ENCODE peak calls at places on chromosomes 7 and 10, in nine cellular contexts. One of them, this sample, is unnamed. For H3K4me1, the result is how much of the 10 kb centered on the place peaks cover.

GRCh38 chr7:1708640-1709249 is 38.7 kb downstream of the ELFN1 start:
- DNase-seq in heart right ventricle: no peak
- DNase-seq in CD8-positive, alpha-beta T cell: no peak
- DNase-seq in neural progenitor cell: no peak
- DNase-seq in OCI-LY7: no peak
- DNase-seq in psoas muscle: no peak
- DNase-seq in BE2C: peak
- DNase-seq in ovary: peak
- DNase-seq in kidney: peak
- DNase-seq in this sample: no peak

GRCh38 chr10:47381427-47382379 is 2.4 kb downstream of the ZNF488 start:
- DNase-seq in heart right ventricle: no peak
- DNase-seq in CD8-positive, alpha-beta T cell: peak
- DNase-seq in neural progenitor cell: no peak
- DNase-seq in OCI-LY7: no peak
- DNase-seq in psoas muscle: no peak
- DNase-seq in BE2C: no peak
- DNase-seq in ovary: no peak
- DNase-seq in kidney: no peak
- DNase-seq in this sample: no peak

GRCh38 chr10:80252296-80252887 is 37.1 kb downstream of the MAT1A start:
- DNase-seq in heart right ventricle: no peak
- DNase-seq in CD8-positive, alpha-beta T cell: no peak
- DNase-seq in neural progenitor cell: no peak
- DNase-seq in OCI-LY7: no peak
- DNase-seq in psoas muscle: no peak
- DNase-seq in BE2C: no peak
- DNase-seq in ovary: no peak
- DNase-seq in kidney: no peak
- DNase-seq in this sample: no peak

GRCh38 chr7:99380823-99381663 is 6.5 kb downstream of the ARPC1B start:
- DNase-seq in heart right ventricle: no peak
- DNase-seq in CD8-positive, alpha-beta T cell: peak
- DNase-seq in neural progenitor cell: no peak
- DNase-seq in OCI-LY7: peak
- DNase-seq in psoas muscle: no peak
- DNase-seq in BE2C: no peak
- DNase-seq in ovary: no peak
- DNase-seq in kidney: peak
- DNase-seq in this sample: no peak

GRCh38 chr7:25891591-25891990 is 260.4 kb upstream of the NFE2L3 start:
- DNase-seq in heart right ventricle: no peak
- DNase-seq in CD8-positive, alpha-beta T cell: no peak
- DNase-seq in neural progenitor cell: no peak
- DNase-seq in OCI-LY7: no peak
- DNase-seq in psoas muscle: no peak
- DNase-seq in BE2C: no peak
- DNase-seq in ovary: no peak
- DNase-seq in kidney: no peak
- DNase-seq in this sample: no peak

GRCh38 chr10:78299861-78300453 is 266.3 kb downstream of the RPS24 start:
- DNase-seq in heart right ventricle: no peak
- DNase-seq in CD8-positive, alpha-beta T cell: no peak
- DNase-seq in neural progenitor cell: no peak
- DNase-seq in OCI-LY7: peak
- DNase-seq in psoas muscle: peak
- DNase-seq in BE2C: no peak
- DNase-seq in ovary: no peak
- DNase-seq in kidney: no peak
- DNase-seq in this sample: no peak

GRCh38 chr10:72728462-72728861 is 36.5 kb downstream of the MCU start:
- DNase-seq in heart right ventricle: no peak
- DNase-seq in CD8-positive, alpha-beta T cell: no peak
- DNase-seq in neural progenitor cell: no peak
- DNase-seq in OCI-LY7: no peak
- DNase-seq in psoas muscle: no peak
- DNase-seq in BE2C: no peak
- DNase-seq in ovary: no peak
- DNase-seq in kidney: no peak
- DNase-seq in this sample: no peak

GRCh38 chr10:126264089-126265018 is 123.9 kb downstream of the ADAM12 start:
- DNase-seq in heart right ventricle: peak
- DNase-seq in CD8-positive, alpha-beta T cell: no peak
- DNase-seq in neural progenitor cell: no peak
- DNase-seq in OCI-LY7: no peak
- DNase-seq in psoas muscle: no peak
- DNase-seq in BE2C: no peak
- DNase-seq in ovary: no peak
- DNase-seq in kidney: no peak
- DNase-seq in this sample: no peak

GRCh38 chr10:102419561-102420442 is 834 bp upstream of the FBXL15 start:
- DNase-seq in heart right ventricle: peak
- DNase-seq in CD8-positive, alpha-beta T cell: peak
- DNase-seq in neural progenitor cell: peak
- DNase-seq in OCI-LY7: peak
- DNase-seq in psoas muscle: peak
- DNase-seq in BE2C: peak
- DNase-seq in ovary: peak
- DNase-seq in kidney: no peak
- DNase-seq in this sample: peak

GRCh38 chr10:46293832-46294640 is 7.2 kb downstream of the ANTXRL start:
- DNase-seq in heart right ventricle: no peak
- DNase-seq in CD8-positive, alpha-beta T cell: no peak
- DNase-seq in neural progenitor cell: no peak
- DNase-seq in OCI-LY7: peak
- DNase-seq in psoas muscle: no peak
- DNase-seq in BE2C: no peak
- DNase-seq in ovary: no peak
- DNase-seq in kidney: no peak
- DNase-seq in this sample: no peak

GRCh38 chr10:104297697-104298660 is 29.0 kb downstream of the GSTO2 start:
- DNase-seq in heart right ventricle: no peak
- DNase-seq in CD8-positive, alpha-beta T cell: peak
- DNase-seq in neural progenitor cell: peak
- DNase-seq in OCI-LY7: peak
- DNase-seq in psoas muscle: no peak
- DNase-seq in BE2C: peak
- DNase-seq in ovary: peak
- DNase-seq in kidney: no peak
- DNase-seq in this sample: no peak

GRCh38 chr7:102175423-102176170 is 111.1 kb upstream of the SH2B2 start:
- DNase-seq in heart right ventricle: no peak
- DNase-seq in CD8-positive, alpha-beta T cell: no peak
- DNase-seq in neural progenitor cell: no peak
- DNase-seq in OCI-LY7: no peak
- DNase-seq in psoas muscle: peak
- DNase-seq in BE2C: no peak
- DNase-seq in ovary: no peak
- DNase-seq in kidney: no peak
- DNase-seq in this sample: no peak

GRCh38 chr7:24587853-24588252 is 14.6 kb downstream of the PALS2 start:
- DNase-seq in heart right ventricle: no peak
- DNase-seq in CD8-positive, alpha-beta T cell: peak
- DNase-seq in neural progenitor cell: peak
- DNase-seq in OCI-LY7: peak
- DNase-seq in psoas muscle: no peak
- DNase-seq in BE2C: peak
- DNase-seq in ovary: no peak
- DNase-seq in kidney: no peak
- DNase-seq in this sample: no peak

GRCh38 chr7:44849277-44850210 is 1.7 kb upstream of the H2AZ2 start:
- DNase-seq in heart right ventricle: no peak
- DNase-seq in CD8-positive, alpha-beta T cell: no peak
- DNase-seq in neural progenitor cell: no peak
- DNase-seq in OCI-LY7: no peak
- DNase-seq in psoas muscle: no peak
- DNase-seq in BE2C: no peak
- DNase-seq in ovary: no peak
- DNase-seq in kidney: no peak
- DNase-seq in this sample: no peak

DNA sequence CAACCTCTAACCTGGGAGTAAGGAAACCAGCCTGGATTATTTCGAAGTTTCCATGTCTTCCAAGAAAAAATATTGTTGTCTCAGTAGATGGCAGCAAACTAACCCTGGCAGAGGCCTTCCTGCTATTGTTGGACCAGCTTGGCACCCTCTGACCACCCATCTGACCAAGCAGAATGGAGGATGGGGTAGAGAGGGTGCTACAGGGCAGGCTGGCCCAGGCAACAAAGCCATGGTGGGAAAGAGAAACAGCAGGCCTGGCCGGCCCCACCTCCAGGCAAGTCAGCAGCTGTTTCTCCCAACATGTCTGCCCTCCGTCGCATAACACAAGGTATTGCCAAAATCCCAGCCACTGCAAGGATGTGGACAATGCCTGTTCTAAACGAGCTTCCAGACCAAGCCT is 95.0 kb downstream of the FAM53B start:
- DNase-seq in heart right ventricle: peak
- DNase-seq in CD8-positive, alpha-beta T cell: no peak
- DNase-seq in neural progenitor cell: no peak
- DNase-seq in OCI-LY7: no peak
- DNase-seq in psoas muscle: peak
- DNase-seq in BE2C: peak
- DNase-seq in ovary: no peak
- DNase-seq in kidney: peak
- DNase-seq in this sample: peak
- H3K4me1 ChIP-seq in heart right ventricle: half or more
- H3K4me1 ChIP-seq in CD8-positive, alpha-beta T cell: half or more
- H3K4me1 ChIP-seq in neural progenitor cell: under half
- H3K4me1 ChIP-seq in OCI-LY7: under half
- H3K4me1 ChIP-seq in psoas muscle: half or more
- H3K4me1 ChIP-seq in BE2C: half or more
- H3K4me1 ChIP-seq in ovary: half or more
- H3K4me1 ChIP-seq in kidney: half or more
- H3K4me1 ChIP-seq in this sample: under half

GRCh38 chr10:560314-560992 is 129.0 kb downstream of the DIP2C start:
- DNase-seq in heart right ventricle: no peak
- DNase-seq in CD8-positive, alpha-beta T cell: no peak
- DNase-seq in neural progenitor cell: peak
- DNase-seq in OCI-LY7: no peak
- DNase-seq in psoas muscle: no peak
- DNase-seq in BE2C: no peak
- DNase-seq in ovary: no peak
- DNase-seq in kidney: no peak
- DNase-seq in this sample: no peak
- H3K4me1 ChIP-seq in heart right ventricle: under half
- H3K4me1 ChIP-seq in CD8-positive, alpha-beta T cell: under half
- H3K4me1 ChIP-seq in neural progenitor cell: under half
- H3K4me1 ChIP-seq in OCI-LY7: under half
- H3K4me1 ChIP-seq in psoas muscle: under half
- H3K4me1 ChIP-seq in BE2C: under half
- H3K4me1 ChIP-seq in ovary: under half
- H3K4me1 ChIP-seq in kidney: under half
- H3K4me1 ChIP-seq in this sample: under half

GRCh38 chr7:131543298-131543697 is 13.1 kb downstream of the PODXL start:
- DNase-seq in heart right ventricle: no peak
- DNase-seq in CD8-positive, alpha-beta T cell: no peak
- DNase-seq in neural progenitor cell: no peak
- DNase-seq in OCI-LY7: no peak
- DNase-seq in psoas muscle: no peak
- DNase-seq in BE2C: no peak
- DNase-seq in ovary: no peak
- DNase-seq in kidney: peak
- DNase-seq in this sample: no peak
- H3K4me1 ChIP-seq in heart right ventricle: under half
- H3K4me1 ChIP-seq in CD8-positive, alpha-beta T cell: under half
- H3K4me1 ChIP-seq in neural progenitor cell: under half
- H3K4me1 ChIP-seq in OCI-LY7: under half
- H3K4me1 ChIP-seq in psoas muscle: under half
- H3K4me1 ChIP-seq in BE2C: under half
- H3K4me1 ChIP-seq in ovary: under half
- H3K4me1 ChIP-seq in kidney: under half
- H3K4me1 ChIP-seq in this sample: half or more

DNA sequence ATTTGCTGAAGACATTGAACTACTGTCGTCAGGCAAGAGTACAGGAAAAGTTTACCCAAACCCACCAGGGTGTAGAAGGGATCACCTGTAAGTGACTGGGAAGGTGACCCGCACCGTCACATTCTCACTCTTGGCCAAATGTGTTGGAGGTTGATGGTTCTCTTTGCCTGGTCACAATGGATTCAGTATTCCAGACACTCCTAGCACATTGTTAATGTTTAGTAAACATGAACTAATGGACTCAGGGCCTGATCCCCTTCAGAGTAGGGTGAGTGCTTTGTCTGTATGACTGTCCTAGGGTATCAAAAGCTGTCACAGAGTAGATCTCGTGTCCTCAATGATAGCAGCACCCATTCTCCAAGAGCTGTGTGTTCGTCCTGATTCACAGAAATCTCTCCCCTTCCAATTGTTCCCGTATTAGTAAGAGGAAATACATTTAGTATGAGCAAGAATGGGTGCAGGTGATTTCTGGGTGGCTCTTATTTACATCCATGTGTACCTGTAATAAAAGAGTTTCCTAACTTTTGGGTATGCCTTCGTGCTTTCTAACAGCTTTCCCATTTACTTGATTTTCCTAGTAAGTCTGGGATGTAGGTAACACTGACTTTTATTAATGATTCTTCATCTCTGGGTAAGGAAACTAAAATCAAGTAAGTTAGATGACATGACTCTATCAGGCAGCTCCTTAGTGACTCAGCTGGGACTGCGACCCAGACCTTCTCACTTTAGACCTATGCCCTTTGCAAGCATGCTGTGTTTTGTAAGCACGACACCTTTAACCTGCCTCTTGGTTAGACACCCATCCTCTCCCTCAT is 4.7 kb downstream of the EEPD1 start:
- DNase-seq in heart right ventricle: no peak
- DNase-seq in CD8-positive, alpha-beta T cell: no peak
- DNase-seq in neural progenitor cell: no peak
- DNase-seq in OCI-LY7: no peak
- DNase-seq in psoas muscle: no peak
- DNase-seq in BE2C: no peak
- DNase-seq in ovary: no peak
- DNase-seq in kidney: no peak
- DNase-seq in this sample: no peak
- H3K4me1 ChIP-seq in heart right ventricle: under half
- H3K4me1 ChIP-seq in CD8-positive, alpha-beta T cell: under half
- H3K4me1 ChIP-seq in neural progenitor cell: under half
- H3K4me1 ChIP-seq in OCI-LY7: under half
- H3K4me1 ChIP-seq in psoas muscle: half or more
- H3K4me1 ChIP-seq in BE2C: under half
- H3K4me1 ChIP-seq in ovary: under half
- H3K4me1 ChIP-seq in kidney: under half
- H3K4me1 ChIP-seq in this sample: half or more

This sample was measured in body of pancreas.